ENCODE peak calls at places on chromosomes 13 and 19, in four cellular contexts. One of them, this sample, is unnamed.

GRCh38 chr13:41059466-41059865 is 1.8 kb upstream of the WBP4 start:
- DNase-seq in ovary: no peak
- DNase-seq in cortex of kidney: no peak
- DNase-seq in T1000: no peak
- DNase-seq in this sample: no peak

GRCh38 chr19:38977445-38978314 is 2.1 kb upstream of the FBXO17 start:
- DNase-seq in cortex of kidney: no peak
- DNase-seq in T1000: peak
- DNase-seq in ovary: no peak
- DNase-seq in this sample: no peak

GRCh38 chr13:36453518-36453917 is 21.2 kb downstream of the CCNA1 start:
- DNase-seq in cortex of kidney: no peak
- DNase-seq in T1000: no peak
- DNase-seq in ovary: no peak
- DNase-seq in this sample: no peak

GRCh38 chr13:98656223-98656622 is 79.3 kb upstream of the STK24 start:
- DNase-seq in cortex of kidney: no peak
- DNase-seq in ovary: no peak
- DNase-seq in T1000: no peak
- DNase-seq in this sample: no peak

GRCh38 chr13:51829236-51829899 is 15.6 kb downstream of the TMEM272 start:
- DNase-seq in T1000: no peak
- DNase-seq in cortex of kidney: no peak
- DNase-seq in ovary: no peak
- DNase-seq in this sample: no peak

GRCh38 chr13:111555906-111556305 is 235.5 kb downstream of the TEX29 start:
- DNase-seq in cortex of kidney: no peak
- DNase-seq in T1000: no peak
- DNase-seq in ovary: no peak
- DNase-seq in this sample: no peak

GRCh38 chr13:30829145-30829544 is 76.9 kb upstream of the MEDAG start:
- DNase-seq in cortex of kidney: no peak
- DNase-seq in ovary: no peak
- DNase-seq in T1000: peak
- DNase-seq in this sample: no peak

GRCh38 chr13:66914155-66914554 is 316.0 kb downstream of the PCDH9 start:
- DNase-seq in T1000: no peak
- DNase-seq in ovary: no peak
- DNase-seq in cortex of kidney: no peak
- DNase-seq in this sample: no peak

GRCh38 chr19:925087-925911 is 536 bp upstream of the ARID3A start:
- DNase-seq in cortex of kidney: no peak
- DNase-seq in T1000: peak
- DNase-seq in ovary: peak
- DNase-seq in this sample: peak

GRCh38 chr13:33410619-33411018 is 125.1 kb upstream of the STARD13 start:
- DNase-seq in cortex of kidney: no peak
- DNase-seq in ovary: no peak
- DNase-seq in T1000: no peak
- DNase-seq in this sample: no peak

GRCh38 chr13:24500977-24501376 is 11.6 kb downstream of the PARP4 start:
- DNase-seq in ovary: no peak
- DNase-seq in T1000: no peak
- DNase-seq in cortex of kidney: no peak
- DNase-seq in this sample: no peak

GRCh38 chr13:52850396-52851152 is 2.1 kb upstream of the PCDH8 start:
- DNase-seq in T1000: no peak
- DNase-seq in ovary: peak
- DNase-seq in cortex of kidney: no peak
- DNase-seq in this sample: peak

GRCh38 chr13:89238496-89238895 is 1567.3 kb downstream of the SLITRK5 start:
- DNase-seq in ovary: no peak
- DNase-seq in cortex of kidney: no peak
- DNase-seq in T1000: no peak
- DNase-seq in this sample: no peak

GRCh38 chr13:29452773-29453574 is 142.5 kb downstream of the SLC7A1 start:
- DNase-seq in cortex of kidney: no peak
- DNase-seq in ovary: no peak
- DNase-seq in T1000: no peak
- DNase-seq in this sample: no peak

GRCh38 chr13:63124863-63125262 is 1709.2 kb upstream of the PCDH20 start:
- DNase-seq in T1000: no peak
- DNase-seq in ovary: no peak
- DNase-seq in cortex of kidney: no peak
- DNase-seq in this sample: no peak

GRCh38 chr13:107254392-107254791 is 686.5 kb upstream of the ARGLU1 start:
- DNase-seq in ovary: no peak
- DNase-seq in T1000: no peak
- DNase-seq in cortex of kidney: no peak
- DNase-seq in this sample: no peak

GRCh38 chr19:17281391-17282304 is at the start of gene ANKLE1:
- DNase-seq in ovary: no peak
- DNase-seq in cortex of kidney: no peak
- DNase-seq in T1000: peak
- DNase-seq in this sample: no peak

GRCh38 chr19:21092107-21092506 is 10.1 kb downstream of the ZNF714 start:
- DNase-seq in ovary: no peak
- DNase-seq in cortex of kidney: no peak
- DNase-seq in T1000: no peak
- DNase-seq in this sample: no peak

GRCh38 chr19:17733127-17733526 is 13.8 kb downstream of the MAP1S start:
- DNase-seq in cortex of kidney: no peak
- DNase-seq in ovary: no peak
- DNase-seq in T1000: no peak
- DNase-seq in this sample: no peak

GRCh38 chr19:29681422-29682235 is 16.4 kb downstream of the PLEKHF1 start:
- DNase-seq in cortex of kidney: no peak
- DNase-seq in T1000: no peak
- DNase-seq in ovary: no peak
- DNase-seq in this sample: no peak

GRCh38 chr19:5038631-5039271 is 69.8 kb downstream of the KDM4B start:
- DNase-seq in ovary: no peak
- DNase-seq in cortex of kidney: no peak
- DNase-seq in T1000: no peak
- DNase-seq in this sample: no peak

GRCh38 chr19:548841-549830 is 5.3 kb downstream of the GZMM start:
- DNase-seq in cortex of kidney: no peak
- DNase-seq in T1000: no peak
- DNase-seq in ovary: no peak
- DNase-seq in this sample: no peak

GRCh38 chr19:18205180-18205915 is 1.5 kb upstream of the RAB3A start:
- DNase-seq in T1000: no peak
- DNase-seq in ovary: peak
- DNase-seq in cortex of kidney: no peak
- DNase-seq in this sample: peak

GRCh38 chr19:5799247-5800241 is 5.3 kb upstream of the NRTN start:
- DNase-seq in cortex of kidney: no peak
- DNase-seq in T1000: no peak
- DNase-seq in ovary: no peak
- DNase-seq in this sample: no peak

GRCh38 chr13:23889598-23890224 is 511 bp upstream of the MIPEP start:
- DNase-seq in cortex of kidney: no peak
- DNase-seq in ovary: no peak
- DNase-seq in T1000: no peak
- DNase-seq in this sample: no peak

GRCh38 chr19:33376423-33376822 is 2.9 kb downstream of the CEBPG start:
- DNase-seq in T1000: peak
- DNase-seq in cortex of kidney: no peak
- DNase-seq in ovary: peak
- DNase-seq in this sample: peak

GRCh38 chr13:39047560-39047959 is 9.3 kb downstream of the NHLRC3 start:
- DNase-seq in ovary: no peak
- DNase-seq in cortex of kidney: no peak
- DNase-seq in T1000: no peak
- DNase-seq in this sample: no peak

GRCh38 chr13:74922963-74923362 is 559.0 kb downstream of the TBC1D4 start:
- DNase-seq in ovary: no peak
- DNase-seq in cortex of kidney: no peak
- DNase-seq in T1000: no peak
- DNase-seq in this sample: no peak

GRCh38 chr19:32599736-32600157 is 18.8 kb downstream of the PDCD5 start:
- DNase-seq in cortex of kidney: no peak
- DNase-seq in ovary: no peak
- DNase-seq in T1000: no peak
- DNase-seq in this sample: no peak

GRCh38 chr19:2574971-2575630 is 99.2 kb downstream of the GADD45B start:
- DNase-seq in cortex of kidney: no peak
- DNase-seq in T1000: no peak
- DNase-seq in ovary: no peak
- DNase-seq in this sample: peak

GRCh38 chr13:31982540-31982939 is 49.0 kb upstream of the FRY start:
- DNase-seq in cortex of kidney: no peak
- DNase-seq in T1000: peak
- DNase-seq in ovary: peak
- DNase-seq in this sample: no peak

GRCh38 chr13:53466576-53466975 is 438.0 kb downstream of the OLFM4 start:
- DNase-seq in T1000: no peak
- DNase-seq in ovary: no peak
- DNase-seq in cortex of kidney: no peak
- DNase-seq in this sample: no peak

GRCh38 chr19:49862411-49863253 is 4.7 kb downstream of the PNKP start:
- DNase-seq in T1000: no peak
- DNase-seq in ovary: peak
- DNase-seq in cortex of kidney: no peak
- DNase-seq in this sample: peak

GRCh38 chr19:54138777-54139256 is 1.3 kb downstream of the CNOT3 start:
- DNase-seq in T1000: no peak
- DNase-seq in cortex of kidney: no peak
- DNase-seq in ovary: no peak
- DNase-seq in this sample: no peak

GRCh38 chr19:18450934-18451836 is 13.3 kb upstream of the ISYNA1 start:
- DNase-seq in T1000: peak
- DNase-seq in ovary: peak
- DNase-seq in cortex of kidney: no peak
- DNase-seq in this sample: peak

GRCh38 chr13:54637377-54637776 is 1608.8 kb downstream of the OLFM4 start:
- DNase-seq in cortex of kidney: no peak
- DNase-seq in ovary: no peak
- DNase-seq in T1000: no peak
- DNase-seq in this sample: no peak

GRCh38 chr13:52399037-52399436 is 6.9 kb downstream of the THSD1 start:
- DNase-seq in T1000: no peak
- DNase-seq in ovary: no peak
- DNase-seq in cortex of kidney: no peak
- DNase-seq in this sample: no peak

GRCh38 chr19:17716309-17716929 is 2.9 kb upstream of the MAP1S start:
- DNase-seq in T1000: no peak
- DNase-seq in cortex of kidney: no peak
- DNase-seq in ovary: no peak
- DNase-seq in this sample: no peak